ENCODE peak calls at places on chromosomes 13 and 19, in eight cellular contexts. One of them, this sample, is unnamed.

GRCh38 chr13:78604782-78605611 is 1.6 kb upstream of the POU4F1 start:
- DNase-seq in hepatocyte: no peak
- DNase-seq in fibroblast of lung: no peak
- DNase-seq in endothelial cell of umbilical vein: no peak
- DNase-seq in K562: peak; percentile 53
- DNase-seq in mammary epithelial cell: peak; percentile 36
- DNase-seq in astrocyte: no peak
- DNase-seq in HCT116: no peak
- DNase-seq in this sample: peak; percentile 67

GRCh38 chr19:58346961-58347929 is 6.0 kb downstream of the A1BG start:
- DNase-seq in hepatocyte: peak; percentile 87
- DNase-seq in fibroblast of lung: peak; percentile 58
- DNase-seq in endothelial cell of umbilical vein: peak; percentile 25
- DNase-seq in K562: peak; percentile 93
- DNase-seq in mammary epithelial cell: peak; percentile 52
- DNase-seq in astrocyte: peak; percentile 31
- DNase-seq in HCT116: no peak
- DNase-seq in this sample: peak; percentile 89

GRCh38 chr13:40445557-40445990 is 220.9 kb downstream of the FOXO1 start:
- DNase-seq in hepatocyte: no peak
- DNase-seq in fibroblast of lung: peak; percentile 97
- DNase-seq in endothelial cell of umbilical vein: peak; percentile 99
- DNase-seq in K562: no peak
- DNase-seq in mammary epithelial cell: peak; percentile 98
- DNase-seq in astrocyte: peak; percentile 96
- DNase-seq in HCT116: no peak
- DNase-seq in this sample: no peak

GRCh38 chr19:45710731-45711130 is 18.3 kb downstream of the QPCTL start:
- DNase-seq in hepatocyte: no peak
- DNase-seq in fibroblast of lung: no peak
- DNase-seq in endothelial cell of umbilical vein: no peak
- DNase-seq in K562: no peak
- DNase-seq in mammary epithelial cell: no peak
- DNase-seq in astrocyte: no peak
- DNase-seq in HCT116: no peak
- DNase-seq in this sample: no peak

GRCh38 chr19:47047272-47047930 is 1.0 kb downstream of the TMEM160 start:
- DNase-seq in hepatocyte: no peak
- DNase-seq in fibroblast of lung: no peak
- DNase-seq in endothelial cell of umbilical vein: no peak
- DNase-seq in K562: no peak
- DNase-seq in mammary epithelial cell: no peak
- DNase-seq in astrocyte: no peak
- DNase-seq in HCT116: no peak
- DNase-seq in this sample: no peak

GRCh38 chr19:57334191-57334590 is 13.9 kb downstream of the ZNF543 start:
- DNase-seq in hepatocyte: peak; percentile 51
- DNase-seq in fibroblast of lung: no peak
- DNase-seq in endothelial cell of umbilical vein: no peak
- DNase-seq in K562: no peak
- DNase-seq in mammary epithelial cell: peak; percentile 95
- DNase-seq in astrocyte: no peak
- DNase-seq in HCT116: no peak
- DNase-seq in this sample: no peak

GRCh38 chr13:91174886-91175501 is 172.5 kb upstream of the MIR17HG start:
- DNase-seq in hepatocyte: no peak
- DNase-seq in fibroblast of lung: peak; percentile 12
- DNase-seq in endothelial cell of umbilical vein: no peak
- DNase-seq in K562: no peak
- DNase-seq in mammary epithelial cell: no peak
- DNase-seq in astrocyte: no peak
- DNase-seq in HCT116: no peak
- DNase-seq in this sample: no peak

GRCh38 chr19:3062165-3063105 is at the start of gene TLE5:
- DNase-seq in hepatocyte: peak; percentile 86
- DNase-seq in fibroblast of lung: no peak
- DNase-seq in endothelial cell of umbilical vein: peak; percentile 28
- DNase-seq in K562: peak; percentile 85
- DNase-seq in mammary epithelial cell: no peak
- DNase-seq in astrocyte: no peak
- DNase-seq in HCT116: no peak
- DNase-seq in this sample: peak; percentile 80

GRCh38 chr19:11931051-11931450 is 6.1 kb downstream of the ZNF700 start:
- DNase-seq in hepatocyte: no peak
- DNase-seq in fibroblast of lung: no peak
- DNase-seq in endothelial cell of umbilical vein: no peak
- DNase-seq in K562: no peak
- DNase-seq in mammary epithelial cell: no peak
- DNase-seq in astrocyte: peak; percentile 15
- DNase-seq in HCT116: no peak
- DNase-seq in this sample: no peak

GRCh38 chr13:90968510-90968909 is 379.0 kb upstream of the MIR17HG start:
- DNase-seq in hepatocyte: peak; percentile 47
- DNase-seq in fibroblast of lung: peak; percentile 7
- DNase-seq in endothelial cell of umbilical vein: no peak
- DNase-seq in K562: no peak
- DNase-seq in mammary epithelial cell: peak; percentile 9
- DNase-seq in astrocyte: no peak
- DNase-seq in HCT116: peak; percentile 4
- DNase-seq in this sample: peak; percentile 65

GRCh38 chr13:84470528-84470927 is 588.3 kb upstream of the SLITRK1 start:
- DNase-seq in hepatocyte: no peak
- DNase-seq in fibroblast of lung: no peak
- DNase-seq in endothelial cell of umbilical vein: no peak
- DNase-seq in K562: no peak
- DNase-seq in mammary epithelial cell: no peak
- DNase-seq in astrocyte: no peak
- DNase-seq in HCT116: no peak
- DNase-seq in this sample: no peak

GRCh38 chr19:45186509-45187334 is 8.1 kb downstream of the BLOC1S3 start:
- DNase-seq in hepatocyte: no peak
- DNase-seq in fibroblast of lung: no peak
- DNase-seq in endothelial cell of umbilical vein: no peak
- DNase-seq in K562: no peak
- DNase-seq in mammary epithelial cell: no peak
- DNase-seq in astrocyte: no peak
- DNase-seq in HCT116: no peak
- DNase-seq in this sample: no peak

GRCh38 chr19:13024958-13025653 is 29.8 kb downstream of the NFIX start:
- DNase-seq in hepatocyte: no peak
- DNase-seq in fibroblast of lung: peak; percentile 52
- DNase-seq in endothelial cell of umbilical vein: peak; percentile 12
- DNase-seq in K562: no peak
- DNase-seq in mammary epithelial cell: peak; percentile 56
- DNase-seq in astrocyte: no peak
- DNase-seq in HCT116: no peak
- DNase-seq in this sample: peak; percentile 51
- TF ChIP-seq EZH2 in hepatocyte: peak; percentile 59
- TF ChIP-seq EZH2 in fibroblast of lung: no peak
- TF ChIP-seq EZH2 in endothelial cell of umbilical vein: no peak
- TF ChIP-seq EZH2 in K562: no peak
- TF ChIP-seq EZH2 in mammary epithelial cell: no peak
- TF ChIP-seq EZH2 in astrocyte: peak; percentile 50
- TF ChIP-seq EZH2 in HCT116: no peak
- TF ChIP-seq EZH2 in this sample: peak; percentile 95

DNA sequence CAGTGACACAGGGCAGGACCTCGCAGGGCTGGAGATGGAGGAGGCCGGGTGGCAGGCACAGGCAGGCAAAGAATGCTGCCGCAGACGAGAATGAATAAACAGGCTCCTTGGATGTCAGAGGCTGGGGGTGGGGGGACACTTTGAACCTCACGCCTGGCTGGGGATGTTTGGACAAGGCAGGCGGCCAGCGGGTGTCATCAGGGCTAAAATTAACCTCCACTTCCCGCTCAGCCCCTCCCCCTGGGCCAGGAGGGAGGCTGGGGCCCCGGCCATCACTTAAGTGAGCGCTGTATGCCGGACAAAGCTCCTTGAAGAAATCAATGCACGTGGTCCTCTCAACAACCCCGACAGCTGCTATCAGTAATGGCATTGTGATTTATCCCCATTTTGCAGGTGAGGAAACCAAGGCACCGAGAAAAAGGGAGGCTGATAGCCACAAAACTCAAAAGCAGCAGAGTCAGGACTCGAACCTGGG is 10.3 kb upstream of the FUT5 start:
- DNase-seq in hepatocyte: peak; percentile 84
- DNase-seq in fibroblast of lung: peak; percentile 72
- DNase-seq in endothelial cell of umbilical vein: no peak
- DNase-seq in K562: no peak
- DNase-seq in mammary epithelial cell: peak; percentile 19
- DNase-seq in astrocyte: peak; percentile 57
- DNase-seq in HCT116: no peak
- DNase-seq in this sample: no peak
- TF ChIP-seq EZH2 in hepatocyte: no peak
- TF ChIP-seq EZH2 in fibroblast of lung: no peak
- TF ChIP-seq EZH2 in endothelial cell of umbilical vein: no peak
- TF ChIP-seq EZH2 in K562: no peak
- TF ChIP-seq EZH2 in mammary epithelial cell: no peak
- TF ChIP-seq EZH2 in astrocyte: no peak
- TF ChIP-seq EZH2 in HCT116: no peak
- TF ChIP-seq EZH2 in this sample: no peak

GRCh38 chr13:23902975-23903905 is 5.9 kb upstream of the C1QTNF9B start:
- DNase-seq in hepatocyte: peak; percentile 6
- DNase-seq in fibroblast of lung: no peak
- DNase-seq in endothelial cell of umbilical vein: no peak
- DNase-seq in K562: no peak
- DNase-seq in mammary epithelial cell: no peak
- DNase-seq in astrocyte: no peak
- DNase-seq in HCT116: no peak
- DNase-seq in this sample: peak; percentile 52
- TF ChIP-seq EZH2 in hepatocyte: peak; percentile 34
- TF ChIP-seq EZH2 in fibroblast of lung: no peak
- TF ChIP-seq EZH2 in endothelial cell of umbilical vein: no peak
- TF ChIP-seq EZH2 in K562: no peak
- TF ChIP-seq EZH2 in mammary epithelial cell: peak; percentile 83
- TF ChIP-seq EZH2 in astrocyte: peak; percentile 38
- TF ChIP-seq EZH2 in HCT116: no peak
- TF ChIP-seq EZH2 in this sample: no peak

DNA sequence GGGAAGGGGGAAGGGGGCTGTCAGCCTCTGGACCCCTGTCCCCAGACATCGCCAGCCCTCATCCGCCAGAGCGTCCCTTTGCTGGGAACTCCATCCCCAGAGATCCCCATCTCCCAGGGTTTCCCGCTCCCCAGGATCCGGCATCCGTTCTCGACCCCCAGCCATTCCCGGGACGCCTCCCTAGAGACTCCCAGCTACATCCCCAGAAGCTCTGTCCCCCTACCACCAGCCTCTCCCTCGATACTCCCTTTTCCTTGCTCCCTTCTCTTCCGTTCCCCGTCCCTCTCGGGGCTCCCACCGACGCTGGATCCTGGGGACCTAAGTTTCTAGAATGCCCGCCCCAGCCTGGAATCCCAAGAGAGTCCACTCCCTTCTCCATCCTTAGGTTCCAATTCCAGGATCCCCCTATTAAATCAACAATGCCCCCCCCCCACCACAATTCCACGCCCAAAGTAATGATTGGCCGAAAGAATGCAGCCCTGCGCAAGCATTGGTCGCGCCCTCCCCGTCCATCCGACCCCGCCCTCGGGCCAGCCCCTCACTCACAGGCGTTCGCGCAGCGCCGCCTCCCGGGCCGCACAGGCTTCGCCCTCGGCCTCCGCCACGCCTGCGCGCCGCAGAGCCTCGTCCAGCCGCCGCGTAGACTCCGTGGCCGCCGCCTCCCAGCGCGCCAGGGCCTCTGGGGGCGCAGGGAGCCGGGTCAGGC is 3.2 kb downstream of the CCDC194 start:
- DNase-seq in hepatocyte: peak; percentile 97
- DNase-seq in fibroblast of lung: peak; percentile 90
- DNase-seq in endothelial cell of umbilical vein: peak; percentile 95
- DNase-seq in K562: peak; percentile 97
- DNase-seq in mammary epithelial cell: peak; percentile 85
- DNase-seq in astrocyte: peak; percentile 80
- DNase-seq in HCT116: peak; percentile 80
- DNase-seq in this sample: peak; percentile 99
- TF ChIP-seq EZH2 in hepatocyte: no peak
- TF ChIP-seq EZH2 in fibroblast of lung: no peak
- TF ChIP-seq EZH2 in endothelial cell of umbilical vein: no peak
- TF ChIP-seq EZH2 in K562: no peak
- TF ChIP-seq EZH2 in mammary epithelial cell: no peak
- TF ChIP-seq EZH2 in astrocyte: peak; percentile 51
- TF ChIP-seq EZH2 in HCT116: no peak
- TF ChIP-seq EZH2 in this sample: no peak

GRCh38 chr13:99892189-99892588 is 79.4 kb downstream of the ZIC5 start:
- DNase-seq in hepatocyte: no peak
- DNase-seq in fibroblast of lung: no peak
- DNase-seq in endothelial cell of umbilical vein: no peak
- DNase-seq in K562: no peak
- DNase-seq in mammary epithelial cell: no peak
- DNase-seq in astrocyte: no peak
- DNase-seq in HCT116: no peak
- DNase-seq in this sample: peak; percentile 82
- TF ChIP-seq EZH2 in hepatocyte: no peak
- TF ChIP-seq EZH2 in fibroblast of lung: no peak
- TF ChIP-seq EZH2 in endothelial cell of umbilical vein: no peak
- TF ChIP-seq EZH2 in K562: no peak
- TF ChIP-seq EZH2 in mammary epithelial cell: no peak
- TF ChIP-seq EZH2 in astrocyte: no peak
- TF ChIP-seq EZH2 in HCT116: no peak
- TF ChIP-seq EZH2 in this sample: no peak

GRCh38 chr13:52701728-52702480 is 37.7 kb downstream of the CNMD start:
- DNase-seq in hepatocyte: no peak
- DNase-seq in fibroblast of lung: no peak
- DNase-seq in endothelial cell of umbilical vein: peak; percentile 45
- DNase-seq in K562: no peak
- DNase-seq in mammary epithelial cell: no peak
- DNase-seq in astrocyte: no peak
- DNase-seq in HCT116: no peak
- DNase-seq in this sample: no peak

GRCh38 chr13:52711277-52711676 is 28.3 kb downstream of the CNMD start:
- DNase-seq in hepatocyte: no peak
- DNase-seq in fibroblast of lung: no peak
- DNase-seq in endothelial cell of umbilical vein: no peak
- DNase-seq in K562: no peak
- DNase-seq in mammary epithelial cell: no peak
- DNase-seq in astrocyte: no peak
- DNase-seq in HCT116: no peak
- DNase-seq in this sample: peak; percentile 66

GRCh38 chr13:52703482-52703881 is 36.1 kb downstream of the CNMD start:
- DNase-seq in hepatocyte: no peak
- DNase-seq in fibroblast of lung: no peak
- DNase-seq in endothelial cell of umbilical vein: no peak
- DNase-seq in K562: no peak
- DNase-seq in mammary epithelial cell: no peak
- DNase-seq in astrocyte: no peak
- DNase-seq in HCT116: no peak
- DNase-seq in this sample: no peak

GRCh38 chr13:52706074-52706473 is 33.5 kb downstream of the CNMD start:
- DNase-seq in hepatocyte: no peak
- DNase-seq in fibroblast of lung: no peak
- DNase-seq in endothelial cell of umbilical vein: no peak
- DNase-seq in K562: no peak
- DNase-seq in mammary epithelial cell: no peak
- DNase-seq in astrocyte: no peak
- DNase-seq in HCT116: no peak
- DNase-seq in this sample: no peak

DNA sequence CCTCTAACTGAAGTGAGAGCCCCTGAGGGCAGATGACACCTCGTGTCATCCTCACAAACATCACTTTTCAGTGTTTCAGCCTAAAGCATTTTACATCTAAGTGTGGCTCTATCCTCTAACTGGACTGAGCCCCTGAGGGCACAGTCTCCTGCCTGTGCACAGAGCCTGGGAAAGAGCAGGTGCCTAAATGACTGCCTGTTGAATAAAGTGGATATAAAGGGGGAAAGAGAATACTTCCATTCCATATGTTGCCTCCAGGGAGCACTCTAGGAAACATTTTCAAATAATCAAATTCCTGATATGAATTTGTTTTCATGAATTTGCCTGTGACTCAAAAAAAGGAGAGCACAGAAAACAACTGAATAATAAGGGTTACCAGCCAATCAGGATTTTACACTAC is 32.2 kb downstream of the CNMD start:
- DNase-seq in hepatocyte: no peak
- DNase-seq in fibroblast of lung: no peak
- DNase-seq in endothelial cell of umbilical vein: no peak
- DNase-seq in K562: no peak
- DNase-seq in mammary epithelial cell: no peak
- DNase-seq in astrocyte: no peak
- DNase-seq in HCT116: no peak
- DNase-seq in this sample: no peak
- TF ChIP-seq EZH2 in hepatocyte: no peak
- TF ChIP-seq EZH2 in fibroblast of lung: no peak
- TF ChIP-seq EZH2 in endothelial cell of umbilical vein: no peak
- TF ChIP-seq EZH2 in K562: no peak
- TF ChIP-seq EZH2 in mammary epithelial cell: no peak
- TF ChIP-seq EZH2 in astrocyte: no peak
- TF ChIP-seq EZH2 in HCT116: no peak
- TF ChIP-seq EZH2 in this sample: no peak